ENCODE peak calls at places on chromosomes 7 and 10, in nine cellular contexts. One of them, this sample, is unnamed.

GRCh38 chr10:1643161-1643910 is 94.0 kb downstream of the ADARB2 start:
- DNase-seq in CD4-positive, alpha-beta memory T cell: no peak
- DNase-seq in activated CD4-positive, alpha-beta T cell treated with anti-CD3 and anti-CD28 coated beads, Interleukin-2, amount 50 U/mL, for 1 hour: no peak
- DNase-seq in fibroblast of lung: no peak
- DNase-seq in NCI-H69: no peak
- DNase-seq in A549: peak; percentile 5
- DNase-seq in ELR: no peak
- DNase-seq in HCT116: no peak
- DNase-seq in caudate nucleus: no peak
- DNase-seq in this sample: peak; percentile 12

GRCh38 chr7:48365010-48365409 is 193.8 kb downstream of the ABCA13 start:
- DNase-seq in fibroblast of lung: peak; percentile 40
- DNase-seq in A549: no peak
- DNase-seq in NCI-H69: no peak
- DNase-seq in CD4-positive, alpha-beta memory T cell: no peak
- DNase-seq in ELR: peak; percentile 3
- DNase-seq in caudate nucleus: no peak
- DNase-seq in HCT116: no peak
- DNase-seq in activated CD4-positive, alpha-beta T cell treated with anti-CD3 and anti-CD28 coated beads, Interleukin-2, amount 50 U/mL, for 1 hour: no peak
- DNase-seq in this sample: no peak

GRCh38 chr7:88243345-88243909 is 23.6 kb upstream of the SRI start:
- DNase-seq in A549: peak; percentile 25
- DNase-seq in activated CD4-positive, alpha-beta T cell treated with anti-CD3 and anti-CD28 coated beads, Interleukin-2, amount 50 U/mL, for 1 hour: no peak
- DNase-seq in HCT116: peak; percentile 60
- DNase-seq in ELR: peak; percentile 39
- DNase-seq in CD4-positive, alpha-beta memory T cell: no peak
- DNase-seq in fibroblast of lung: peak; percentile 51
- DNase-seq in NCI-H69: peak; percentile 66
- DNase-seq in caudate nucleus: no peak
- DNase-seq in this sample: no peak

GRCh38 chr10:119981826-119982225 is 89.3 kb downstream of the SEC23IP start:
- DNase-seq in fibroblast of lung: no peak
- DNase-seq in NCI-H69: no peak
- DNase-seq in HCT116: no peak
- DNase-seq in activated CD4-positive, alpha-beta T cell treated with anti-CD3 and anti-CD28 coated beads, Interleukin-2, amount 50 U/mL, for 1 hour: no peak
- DNase-seq in caudate nucleus: no peak
- DNase-seq in CD4-positive, alpha-beta memory T cell: no peak
- DNase-seq in ELR: peak; percentile 3
- DNase-seq in A549: no peak
- DNase-seq in this sample: no peak

GRCh38 chr10:66505003-66505707 is 420.7 kb upstream of the LRRTM3 start:
- DNase-seq in activated CD4-positive, alpha-beta T cell treated with anti-CD3 and anti-CD28 coated beads, Interleukin-2, amount 50 U/mL, for 1 hour: no peak
- DNase-seq in CD4-positive, alpha-beta memory T cell: no peak
- DNase-seq in NCI-H69: no peak
- DNase-seq in A549: no peak
- DNase-seq in HCT116: no peak
- DNase-seq in fibroblast of lung: no peak
- DNase-seq in ELR: peak; percentile 40
- DNase-seq in caudate nucleus: no peak
- DNase-seq in this sample: no peak

GRCh38 chr7:17307969-17308648 is 9.7 kb downstream of the AHR start:
- DNase-seq in NCI-H69: no peak
- DNase-seq in CD4-positive, alpha-beta memory T cell: no peak
- DNase-seq in HCT116: no peak
- DNase-seq in fibroblast of lung: no peak
- DNase-seq in activated CD4-positive, alpha-beta T cell treated with anti-CD3 and anti-CD28 coated beads, Interleukin-2, amount 50 U/mL, for 1 hour: no peak
- DNase-seq in caudate nucleus: no peak
- DNase-seq in ELR: no peak
- DNase-seq in A549: no peak
- DNase-seq in this sample: no peak

GRCh38 chr7:108181073-108181985 is 51.2 kb upstream of the LAMB4 start:
- DNase-seq in A549: peak; percentile 39
- DNase-seq in HCT116: peak; percentile 51
- DNase-seq in CD4-positive, alpha-beta memory T cell: peak; percentile 39
- DNase-seq in ELR: peak; percentile 58
- DNase-seq in fibroblast of lung: peak; percentile 45
- DNase-seq in caudate nucleus: no peak
- DNase-seq in activated CD4-positive, alpha-beta T cell treated with anti-CD3 and anti-CD28 coated beads, Interleukin-2, amount 50 U/mL, for 1 hour: no peak
- DNase-seq in NCI-H69: peak; percentile 63
- DNase-seq in this sample: no peak

GRCh38 chr10:117005454-117006055 is 568 bp upstream of the SHTN1 start:
- DNase-seq in caudate nucleus: no peak
- DNase-seq in NCI-H69: peak; percentile 92
- DNase-seq in activated CD4-positive, alpha-beta T cell treated with anti-CD3 and anti-CD28 coated beads, Interleukin-2, amount 50 U/mL, for 1 hour: no peak
- DNase-seq in fibroblast of lung: peak; percentile 6
- DNase-seq in HCT116: peak; percentile 54
- DNase-seq in ELR: peak; percentile 27
- DNase-seq in A549: peak; percentile 55
- DNase-seq in CD4-positive, alpha-beta memory T cell: no peak
- DNase-seq in this sample: no peak

GRCh38 chr7:30403477-30403876 is 75.1 kb downstream of the NOD1 start:
- DNase-seq in A549: no peak
- DNase-seq in ELR: no peak
- DNase-seq in CD4-positive, alpha-beta memory T cell: no peak
- DNase-seq in activated CD4-positive, alpha-beta T cell treated with anti-CD3 and anti-CD28 coated beads, Interleukin-2, amount 50 U/mL, for 1 hour: no peak
- DNase-seq in HCT116: no peak
- DNase-seq in fibroblast of lung: no peak
- DNase-seq in caudate nucleus: no peak
- DNase-seq in NCI-H69: peak; percentile 60
- DNase-seq in this sample: no peak

GRCh38 chr7:130632111-130632510 is 36.4 kb downstream of the COPG2 start:
- DNase-seq in ELR: peak; percentile 74
- DNase-seq in activated CD4-positive, alpha-beta T cell treated with anti-CD3 and anti-CD28 coated beads, Interleukin-2, amount 50 U/mL, for 1 hour: no peak
- DNase-seq in caudate nucleus: no peak
- DNase-seq in CD4-positive, alpha-beta memory T cell: no peak
- DNase-seq in NCI-H69: no peak
- DNase-seq in HCT116: peak; percentile 26
- DNase-seq in fibroblast of lung: peak; percentile 71
- DNase-seq in A549: no peak
- DNase-seq in this sample: no peak

GRCh38 chr7:130750774-130751173 is 16.8 kb upstream of the KLF14 start:
- DNase-seq in ELR: no peak
- DNase-seq in caudate nucleus: no peak
- DNase-seq in fibroblast of lung: no peak
- DNase-seq in activated CD4-positive, alpha-beta T cell treated with anti-CD3 and anti-CD28 coated beads, Interleukin-2, amount 50 U/mL, for 1 hour: no peak
- DNase-seq in HCT116: no peak
- DNase-seq in NCI-H69: no peak
- DNase-seq in CD4-positive, alpha-beta memory T cell: no peak
- DNase-seq in A549: no peak
- DNase-seq in this sample: no peak

GRCh38 chr7:151038951-151039849 is 9.1 kb upstream of the ASIC3 start:
- DNase-seq in caudate nucleus: no peak
- DNase-seq in A549: peak; percentile 79
- DNase-seq in activated CD4-positive, alpha-beta T cell treated with anti-CD3 and anti-CD28 coated beads, Interleukin-2, amount 50 U/mL, for 1 hour: peak; percentile 42
- DNase-seq in HCT116: no peak
- DNase-seq in ELR: peak; percentile 91
- DNase-seq in fibroblast of lung: peak; percentile 96
- DNase-seq in CD4-positive, alpha-beta memory T cell: no peak
- DNase-seq in NCI-H69: peak; percentile 75
- DNase-seq in this sample: peak; percentile 30

GRCh38 chr7:57328457-57328856 is 121.5 kb upstream of the ZNF716 start:
- DNase-seq in HCT116: no peak
- DNase-seq in NCI-H69: no peak
- DNase-seq in A549: no peak
- DNase-seq in fibroblast of lung: no peak
- DNase-seq in caudate nucleus: no peak
- DNase-seq in activated CD4-positive, alpha-beta T cell treated with anti-CD3 and anti-CD28 coated beads, Interleukin-2, amount 50 U/mL, for 1 hour: no peak
- DNase-seq in ELR: no peak
- DNase-seq in CD4-positive, alpha-beta memory T cell: no peak
- DNase-seq in this sample: no peak

GRCh38 chr7:117667456-117667855 is 187.6 kb downstream of the CFTR start:
- DNase-seq in NCI-H69: no peak
- DNase-seq in HCT116: no peak
- DNase-seq in activated CD4-positive, alpha-beta T cell treated with anti-CD3 and anti-CD28 coated beads, Interleukin-2, amount 50 U/mL, for 1 hour: no peak
- DNase-seq in ELR: no peak
- DNase-seq in A549: no peak
- DNase-seq in CD4-positive, alpha-beta memory T cell: no peak
- DNase-seq in caudate nucleus: no peak
- DNase-seq in fibroblast of lung: peak; percentile 42
- DNase-seq in this sample: no peak

GRCh38 chr10:61993676-61994401 is 92.3 kb downstream of the ARID5B start:
- DNase-seq in HCT116: no peak
- DNase-seq in fibroblast of lung: peak; percentile 56
- DNase-seq in caudate nucleus: no peak
- DNase-seq in CD4-positive, alpha-beta memory T cell: peak; percentile 47
- DNase-seq in ELR: no peak
- DNase-seq in A549: no peak
- DNase-seq in NCI-H69: peak; percentile 65
- DNase-seq in activated CD4-positive, alpha-beta T cell treated with anti-CD3 and anti-CD28 coated beads, Interleukin-2, amount 50 U/mL, for 1 hour: no peak
- DNase-seq in this sample: peak; percentile 19

GRCh38 chr10:33706191-33706590 is 371.7 kb upstream of the NRP1 start:
- DNase-seq in CD4-positive, alpha-beta memory T cell: no peak
- DNase-seq in NCI-H69: no peak
- DNase-seq in HCT116: no peak
- DNase-seq in activated CD4-positive, alpha-beta T cell treated with anti-CD3 and anti-CD28 coated beads, Interleukin-2, amount 50 U/mL, for 1 hour: no peak
- DNase-seq in caudate nucleus: no peak
- DNase-seq in A549: no peak
- DNase-seq in fibroblast of lung: peak; percentile 96
- DNase-seq in ELR: peak; percentile 79
- DNase-seq in this sample: no peak

GRCh38 chr10:67788028-67788886 is 49.7 kb downstream of the DNAJC12 start:
- DNase-seq in fibroblast of lung: peak; percentile 9
- DNase-seq in activated CD4-positive, alpha-beta T cell treated with anti-CD3 and anti-CD28 coated beads, Interleukin-2, amount 50 U/mL, for 1 hour: peak; percentile 69
- DNase-seq in A549: peak; percentile 77
- DNase-seq in HCT116: peak; percentile 42
- DNase-seq in ELR: peak; percentile 63
- DNase-seq in NCI-H69: peak; percentile 29
- DNase-seq in caudate nucleus: peak; percentile 22
- DNase-seq in CD4-positive, alpha-beta memory T cell: peak; percentile 59
- DNase-seq in this sample: peak; percentile 66

GRCh38 chr7:13024323-13024722 is 336.9 kb downstream of the ARL4A start:
- DNase-seq in A549: no peak
- DNase-seq in NCI-H69: no peak
- DNase-seq in HCT116: no peak
- DNase-seq in CD4-positive, alpha-beta memory T cell: no peak
- DNase-seq in activated CD4-positive, alpha-beta T cell treated with anti-CD3 and anti-CD28 coated beads, Interleukin-2, amount 50 U/mL, for 1 hour: no peak
- DNase-seq in fibroblast of lung: no peak
- DNase-seq in caudate nucleus: no peak
- DNase-seq in ELR: no peak
- DNase-seq in this sample: no peak

GRCh38 chr7:121302214-121302745 is 26.5 kb upstream of the WNT16 start:
- DNase-seq in A549: no peak
- DNase-seq in ELR: peak; percentile 97
- DNase-seq in caudate nucleus: no peak
- DNase-seq in fibroblast of lung: peak; percentile 82
- DNase-seq in CD4-positive, alpha-beta memory T cell: no peak
- DNase-seq in activated CD4-positive, alpha-beta T cell treated with anti-CD3 and anti-CD28 coated beads, Interleukin-2, amount 50 U/mL, for 1 hour: no peak
- DNase-seq in NCI-H69: peak; percentile 48
- DNase-seq in HCT116: peak; percentile 97
- DNase-seq in this sample: no peak

GRCh38 chr7:5429857-5430611 is 6.4 kb upstream of the TNRC18 start:
- DNase-seq in CD4-positive, alpha-beta memory T cell: no peak
- DNase-seq in activated CD4-positive, alpha-beta T cell treated with anti-CD3 and anti-CD28 coated beads, Interleukin-2, amount 50 U/mL, for 1 hour: no peak
- DNase-seq in ELR: peak; percentile 67
- DNase-seq in A549: no peak
- DNase-seq in caudate nucleus: no peak
- DNase-seq in HCT116: no peak
- DNase-seq in NCI-H69: no peak
- DNase-seq in fibroblast of lung: peak; percentile 55
- DNase-seq in this sample: no peak

GRCh38 chr7:158843775-158844174 is 12.6 kb upstream of the DYNC2I1 start:
- DNase-seq in CD4-positive, alpha-beta memory T cell: no peak
- DNase-seq in ELR: no peak
- DNase-seq in activated CD4-positive, alpha-beta T cell treated with anti-CD3 and anti-CD28 coated beads, Interleukin-2, amount 50 U/mL, for 1 hour: no peak
- DNase-seq in HCT116: no peak
- DNase-seq in A549: no peak
- DNase-seq in NCI-H69: no peak
- DNase-seq in fibroblast of lung: no peak
- DNase-seq in caudate nucleus: no peak
- DNase-seq in this sample: no peak

GRCh38 chr7:27367179-27367929 is 124.8 kb downstream of the EVX1 start:
- DNase-seq in activated CD4-positive, alpha-beta T cell treated with anti-CD3 and anti-CD28 coated beads, Interleukin-2, amount 50 U/mL, for 1 hour: no peak
- DNase-seq in HCT116: no peak
- DNase-seq in fibroblast of lung: no peak
- DNase-seq in CD4-positive, alpha-beta memory T cell: no peak
- DNase-seq in ELR: no peak
- DNase-seq in A549: no peak
- DNase-seq in NCI-H69: no peak
- DNase-seq in caudate nucleus: no peak
- DNase-seq in this sample: no peak

GRCh38 chr10:123808873-123809272 is 82.7 kb downstream of the CPXM2 start:
- DNase-seq in ELR: peak; percentile 88
- DNase-seq in fibroblast of lung: peak; percentile 61
- DNase-seq in A549: no peak
- DNase-seq in activated CD4-positive, alpha-beta T cell treated with anti-CD3 and anti-CD28 coated beads, Interleukin-2, amount 50 U/mL, for 1 hour: no peak
- DNase-seq in CD4-positive, alpha-beta memory T cell: no peak
- DNase-seq in NCI-H69: no peak
- DNase-seq in HCT116: peak; percentile 21
- DNase-seq in caudate nucleus: no peak
- DNase-seq in this sample: no peak

GRCh38 chr10:89389254-89389653 is 3.2 kb upstream of the IFIT1 start:
- DNase-seq in A549: no peak
- DNase-seq in ELR: peak; percentile 61
- DNase-seq in CD4-positive, alpha-beta memory T cell: no peak
- DNase-seq in fibroblast of lung: peak; percentile 29
- DNase-seq in NCI-H69: peak; percentile 2
- DNase-seq in activated CD4-positive, alpha-beta T cell treated with anti-CD3 and anti-CD28 coated beads, Interleukin-2, amount 50 U/mL, for 1 hour: no peak
- DNase-seq in caudate nucleus: no peak
- DNase-seq in HCT116: peak; percentile 22
- DNase-seq in this sample: no peak

GRCh38 chr7:6306471-6306870 is 34.0 kb upstream of the CYTH3 start:
- DNase-seq in NCI-H69: peak; percentile 20
- DNase-seq in HCT116: peak; percentile 59
- DNase-seq in fibroblast of lung: peak; percentile 87
- DNase-seq in CD4-positive, alpha-beta memory T cell: no peak
- DNase-seq in caudate nucleus: no peak
- DNase-seq in A549: peak; percentile 72
- DNase-seq in ELR: peak; percentile 92
- DNase-seq in activated CD4-positive, alpha-beta T cell treated with anti-CD3 and anti-CD28 coated beads, Interleukin-2, amount 50 U/mL, for 1 hour: no peak
- DNase-seq in this sample: no peak

GRCh38 chr10:35259769-35260397 is 76.4 kb upstream of the CCNY start:
- DNase-seq in ELR: peak; percentile 97
- DNase-seq in A549: peak; percentile 58
- DNase-seq in CD4-positive, alpha-beta memory T cell: no peak
- DNase-seq in fibroblast of lung: peak; percentile 98
- DNase-seq in caudate nucleus: no peak
- DNase-seq in HCT116: no peak
- DNase-seq in NCI-H69: no peak
- DNase-seq in activated CD4-positive, alpha-beta T cell treated with anti-CD3 and anti-CD28 coated beads, Interleukin-2, amount 50 U/mL, for 1 hour: no peak
- DNase-seq in this sample: peak; percentile 5

GRCh38 chr10:100419911-100420449 is 42.8 kb upstream of the WNT8B start:
- DNase-seq in A549: no peak
- DNase-seq in HCT116: no peak
- DNase-seq in caudate nucleus: no peak
- DNase-seq in NCI-H69: no peak
- DNase-seq in activated CD4-positive, alpha-beta T cell treated with anti-CD3 and anti-CD28 coated beads, Interleukin-2, amount 50 U/mL, for 1 hour: no peak
- DNase-seq in CD4-positive, alpha-beta memory T cell: no peak
- DNase-seq in ELR: no peak
- DNase-seq in fibroblast of lung: no peak
- DNase-seq in this sample: no peak

This sample was measured in T-helper 2 cell.